ENCODE peak calls at places on chromosome 4, in five cellular contexts. One of them, this sample, is unnamed.
A peak's percentile ranks its signal among the peaks of the same experiment; 100 is the strongest.

GRCh38 chr4:107757860-107758476 is 37.9 kb upstream of the PAPSS1 start:
- DNase-seq in suprapubic skin: no peak
- DNase-seq in GM12878: no peak
- DNase-seq in uterus: no peak
- DNase-seq in ovary: no peak
- DNase-seq in this sample: no peak

GRCh38 chr4:85565761-85566480 is 91.0 kb downstream of the ARHGAP24 start:
- DNase-seq in suprapubic skin: no peak
- DNase-seq in GM12878: peak; percentile 32
- DNase-seq in uterus: no peak
- DNase-seq in ovary: no peak
- DNase-seq in this sample: no peak

GRCh38 chr4:58590714-58591113 is 1480.5 kb upstream of the IGFBP7 start:
- DNase-seq in suprapubic skin: no peak
- DNase-seq in GM12878: no peak
- DNase-seq in uterus: no peak
- DNase-seq in ovary: no peak
- DNase-seq in this sample: no peak

GRCh38 chr4:8285976-8286718 is 16.6 kb downstream of the HTRA3 start:
- DNase-seq in suprapubic skin: peak; percentile 63
- DNase-seq in GM12878: no peak
- DNase-seq in uterus: no peak
- DNase-seq in ovary: peak; percentile 30
- DNase-seq in this sample: no peak

GRCh38 chr4:56698329-56698728 is 17.2 kb upstream of the HOPX start:
- DNase-seq in suprapubic skin: no peak
- DNase-seq in GM12878: no peak
- DNase-seq in uterus: no peak
- DNase-seq in ovary: no peak
- DNase-seq in this sample: peak; percentile 82

GRCh38 chr4:150130953-150131352 is 52.7 kb downstream of the DCLK2 start:
- DNase-seq in suprapubic skin: no peak
- DNase-seq in GM12878: no peak
- DNase-seq in uterus: no peak
- DNase-seq in ovary: no peak
- DNase-seq in this sample: peak; percentile 28

GRCh38 chr4:74317616-74318256 is 9.5 kb downstream of the EPGN start:
- DNase-seq in suprapubic skin: no peak
- DNase-seq in GM12878: no peak
- DNase-seq in uterus: no peak
- DNase-seq in ovary: no peak
- DNase-seq in this sample: no peak

GRCh38 chr4:80268081-80268823 is 1.8 kb downstream of the FGF5 start:
- DNase-seq in suprapubic skin: no peak
- DNase-seq in GM12878: no peak
- DNase-seq in uterus: no peak
- DNase-seq in ovary: no peak
- DNase-seq in this sample: no peak

GRCh38 chr4:575281-576141 is 584 bp downstream of the TMEM271 start:
- DNase-seq in suprapubic skin: no peak
- DNase-seq in GM12878: no peak
- DNase-seq in uterus: no peak
- DNase-seq in ovary: peak; percentile 46
- DNase-seq in this sample: peak; percentile 81

GRCh38 chr4:71396382-71396781 is 57.6 kb downstream of the SLC4A4 start:
- DNase-seq in suprapubic skin: no peak
- DNase-seq in GM12878: no peak
- DNase-seq in uterus: no peak
- DNase-seq in ovary: no peak
- DNase-seq in this sample: no peak

GRCh38 chr4:52265781-52266525 is 214.8 kb downstream of the SPATA18 start:
- DNase-seq in suprapubic skin: no peak
- DNase-seq in GM12878: no peak
- DNase-seq in uterus: no peak
- DNase-seq in ovary: peak; percentile 37
- DNase-seq in this sample: no peak

GRCh38 chr4:112378858-112379257 is 81.7 kb downstream of the ALPK1 start:
- DNase-seq in suprapubic skin: no peak
- DNase-seq in GM12878: no peak
- DNase-seq in uterus: no peak
- DNase-seq in ovary: no peak
- DNase-seq in this sample: no peak

GRCh38 chr4:99755223-99755944 is 61.2 kb upstream of the DAPP1 start:
- DNase-seq in suprapubic skin: no peak
- DNase-seq in GM12878: no peak
- DNase-seq in uterus: no peak
- DNase-seq in ovary: no peak
- DNase-seq in this sample: no peak

GRCh38 chr4:105967058-105967658 is 71.9 kb downstream of the NPNT start:
- DNase-seq in suprapubic skin: no peak
- DNase-seq in GM12878: no peak
- DNase-seq in uterus: no peak
- DNase-seq in ovary: no peak
- DNase-seq in this sample: no peak

GRCh38 chr4:153679476-153679875 is 4.6 kb upstream of the TLR2 start:
- DNase-seq in suprapubic skin: no peak
- DNase-seq in GM12878: no peak
- DNase-seq in uterus: no peak
- DNase-seq in ovary: no peak
- DNase-seq in this sample: peak; percentile 6

GRCh38 chr4:182242793-182243192 is 409 bp upstream of the TENM3 start:
- DNase-seq in suprapubic skin: no peak
- DNase-seq in GM12878: no peak
- DNase-seq in uterus: no peak
- DNase-seq in ovary: no peak
- DNase-seq in this sample: no peak

GRCh38 chr4:152160236-152160800 is 375.6 kb downstream of the FBXW7 start:
- DNase-seq in suprapubic skin: no peak
- DNase-seq in GM12878: no peak
- DNase-seq in uterus: no peak
- DNase-seq in ovary: no peak
- DNase-seq in this sample: no peak

GRCh38 chr4:167555338-167556022 is 321.2 kb upstream of the SPOCK3 start:
- DNase-seq in suprapubic skin: no peak
- DNase-seq in GM12878: peak; percentile 12
- DNase-seq in uterus: no peak
- DNase-seq in ovary: no peak
- DNase-seq in this sample: no peak

GRCh38 chr4:24322986-24323385 is 261.4 kb downstream of the DHX15 start:
- DNase-seq in suprapubic skin: no peak
- DNase-seq in GM12878: no peak
- DNase-seq in uterus: no peak
- DNase-seq in ovary: no peak
- DNase-seq in this sample: no peak

DNA sequence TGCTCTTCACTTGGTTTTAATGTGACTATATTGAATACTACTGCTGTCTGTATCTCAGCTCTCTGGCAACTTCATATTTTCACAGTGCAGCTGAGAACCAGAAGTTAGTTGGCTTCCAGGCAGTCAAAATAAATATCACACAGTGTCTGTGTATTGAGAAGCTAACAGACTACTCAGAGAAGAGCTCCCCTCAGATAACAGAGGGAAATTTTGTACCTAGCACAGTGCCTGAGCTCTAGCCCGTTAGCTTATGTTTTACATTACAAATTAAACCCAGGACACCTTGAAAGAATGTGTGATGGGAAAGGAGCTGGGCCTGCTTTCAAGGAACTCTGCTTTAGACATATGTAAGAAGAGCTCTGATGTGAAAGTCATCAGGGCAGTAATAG is 22.7 kb downstream of the JADE1 start:
- DNase-seq in suprapubic skin: no peak
- DNase-seq in GM12878: no peak
- DNase-seq in uterus: no peak
- DNase-seq in ovary: no peak
- DNase-seq in this sample: no peak
- H3K27ac ChIP-seq in suprapubic skin: peak overlapping the region; percentile 40
- H3K27ac ChIP-seq in GM12878: peak overlapping the region; percentile 70
- H3K27ac ChIP-seq in uterus: no peak overlapping the region
- H3K27ac ChIP-seq in ovary: no peak overlapping the region
- H3K27ac ChIP-seq in this sample: peak overlapping the region; percentile 31

GRCh38 chr4:16225996-16226815 is at the start of gene TAPT1:
- DNase-seq in suprapubic skin: peak; percentile 85
- DNase-seq in GM12878: no peak
- DNase-seq in uterus: peak; percentile 74
- DNase-seq in ovary: peak; percentile 86
- DNase-seq in this sample: peak; percentile 81
- TF ChIP-seq POLR2A in suprapubic skin: no peak
- TF ChIP-seq POLR2A in GM12878: peak; percentile 80
- TF ChIP-seq POLR2A in uterus: peak; percentile 59
- TF ChIP-seq POLR2A in ovary: peak; percentile 8
- TF ChIP-seq POLR2A in this sample: peak; percentile 82

DNA sequence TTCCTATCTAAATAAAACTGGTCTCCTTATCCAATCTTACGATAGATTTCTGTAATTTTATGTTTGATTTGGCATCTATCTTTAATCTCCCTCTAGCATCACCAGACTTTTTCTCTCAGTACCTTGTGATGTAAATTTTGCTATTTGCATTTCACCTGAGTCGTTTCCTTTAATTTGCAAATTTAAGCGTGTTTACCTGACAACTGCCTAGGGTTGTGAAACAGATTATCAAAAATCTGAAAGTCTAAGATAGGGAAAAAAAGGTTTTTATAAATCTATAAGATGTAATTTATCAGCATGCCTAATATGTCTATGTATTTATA is 39.4 kb upstream of the TMPRSS11E start:
- DNase-seq in suprapubic skin: no peak
- DNase-seq in GM12878: no peak
- DNase-seq in uterus: no peak
- DNase-seq in ovary: no peak
- DNase-seq in this sample: no peak
- H3K4me1 ChIP-seq in suprapubic skin: no peaks in the 10 kb centered on the region
- H3K4me1 ChIP-seq in GM12878: no peaks in the 10 kb centered on the region
- H3K4me1 ChIP-seq in uterus: no peaks in the 10 kb centered on the region
- H3K4me1 ChIP-seq in ovary: no peaks in the 10 kb centered on the region
- H3K4me1 ChIP-seq in this sample: no peaks in the 10 kb centered on the region

GRCh38 chr4:6671648-6672047 is 22.0 kb upstream of the S100P start:
- DNase-seq in suprapubic skin: no peak
- DNase-seq in GM12878: no peak
- DNase-seq in uterus: no peak
- DNase-seq in ovary: no peak
- DNase-seq in this sample: no peak

GRCh38 chr4:6672131-6672530 is 21.5 kb upstream of the S100P start:
- DNase-seq in suprapubic skin: peak; percentile 51
- DNase-seq in GM12878: no peak
- DNase-seq in uterus: no peak
- DNase-seq in ovary: no peak
- DNase-seq in this sample: no peak

GRCh38 chr4:6663596-6664393 is 23.3 kb downstream of the MRFAP1 start:
- DNase-seq in suprapubic skin: peak; percentile 62
- DNase-seq in GM12878: no peak
- DNase-seq in uterus: no peak
- DNase-seq in ovary: peak; percentile 52
- DNase-seq in this sample: no peak

GRCh38 chr4:6665320-6665654 is 24.8 kb downstream of the MRFAP1 start:
- DNase-seq in suprapubic skin: peak; percentile 17
- DNase-seq in GM12878: no peak
- DNase-seq in uterus: no peak
- DNase-seq in ovary: no peak
- DNase-seq in this sample: no peak

DNA sequence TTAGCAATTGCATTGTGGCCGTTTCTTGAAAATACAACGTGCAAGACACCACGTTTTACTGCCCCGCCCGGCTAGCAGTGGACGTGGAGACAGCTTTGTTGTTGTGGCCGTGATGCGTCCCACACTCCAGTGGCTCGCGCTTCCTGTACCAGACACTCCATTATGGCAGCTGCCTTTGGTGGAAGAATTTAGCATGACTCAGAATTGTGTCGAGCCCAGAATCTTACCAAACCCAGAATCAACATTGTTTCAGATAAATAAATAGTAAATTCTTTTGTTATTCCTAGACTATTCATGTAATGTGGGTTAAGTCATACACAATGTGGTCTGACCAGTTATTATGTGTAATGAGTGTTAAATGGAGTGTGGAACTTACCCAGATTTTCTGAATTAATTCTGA is 25.3 kb upstream of the S100P start:
- DNase-seq in suprapubic skin: no peak
- DNase-seq in GM12878: no peak
- DNase-seq in uterus: no peak
- DNase-seq in ovary: no peak
- DNase-seq in this sample: no peak
- H3K27ac ChIP-seq in suprapubic skin: no peak overlapping the region
- H3K27ac ChIP-seq in GM12878: no peak overlapping the region
- H3K27ac ChIP-seq in uterus: no peak overlapping the region
- H3K27ac ChIP-seq in ovary: no peak overlapping the region
- H3K27ac ChIP-seq in this sample: no peak overlapping the region